ENCODE peak calls at places on chromosomes 3 and 15, in four cellular contexts. S is body of pancreas, Q is heart right ventricle, O is A549. M is an unnamed sample.
A peak's percentile ranks its signal among the peaks of the same experiment; 100 is the strongest.

GRCh38 chr3:133838916-133839800 is 33.5 kb downstream of the SRPRB start:
- DNase-seq in S (no peak), Q (no peak), O (no peak), M (no peak)

GRCh38 chr3:106428565-106428994 is 559.8 kb upstream of the CBLB start:
- DNase-seq in S (peak; percentile 35), Q (no peak), O (peak; percentile 18), M (peak; percentile 96)

GRCh38 chr3:168884353-168884903 is 779.1 kb downstream of the MECOM start:
- DNase-seq in S (peak; percentile 70), Q (no peak), O (no peak), M (peak; percentile 66)

GRCh38 chr15:95812491-95812890 is 518.0 kb upstream of the NR2F2 start:
- DNase-seq in S (no peak), Q (no peak), O (no peak), M (no peak)

GRCh38 chr3:179063945-179064560 is 7.6 kb downstream of the ZMAT3 start:
- DNase-seq in S (no peak), Q (no peak), O (peak; percentile 10), M (no peak)

GRCh38 chr3:155252021-155252420 is 41.5 kb downstream of the STRIT1 start:
- DNase-seq in S (no peak), Q (no peak), O (no peak), M (no peak)

GRCh38 chr3:23748398-23749110 is 57.2 kb upstream of the UBE2E1 start:
- DNase-seq in S (peak; percentile 46), Q (no peak), O (no peak), M (no peak)

GRCh38 chr3:169238562-169238961 is 424.9 kb downstream of the MECOM start:
- DNase-seq in S (no peak), Q (no peak), O (no peak), M (no peak)

GRCh38 chr3:172292422-172292821 is 155.8 kb downstream of the GHSR start:
- DNase-seq in S (no peak), Q (no peak), O (no peak), M (no peak)

GRCh38 chr3:112454098-112454884 is 45.0 kb downstream of the BTLA start:
- DNase-seq in S (no peak), Q (no peak), O (no peak), M (no peak)

GRCh38 chr15:42073418-42073817 is 20.9 kb downstream of the PLA2G4D start:
- DNase-seq in S (no peak), Q (no peak), O (no peak), M (no peak)

GRCh38 chr15:37199546-37199945 is 99.2 kb upstream of the MEIS2 start:
- DNase-seq in S (no peak), Q (no peak), O (no peak), M (no peak)

GRCh38 chr3:157073810-157074209 is 86.1 kb downstream of the CCNL1 start:
- DNase-seq in S (no peak), Q (no peak), O (no peak), M (peak; percentile 32)

GRCh38 chr15:64521726-64522164 is 61.4 kb downstream of the ZNF609 start:
- DNase-seq in S (peak; percentile 85), Q (peak; percentile 27), O (peak; percentile 30), M (peak; percentile 85)

GRCh38 chr3:47634996-47635395 is 56.3 kb upstream of the CSPG5 start:
- DNase-seq in S (no peak), Q (no peak), O (no peak), M (no peak)

GRCh38 chr3:129025691-129026435 is 24.8 kb downstream of the EFCC1 start:
- DNase-seq in S (no peak), Q (peak; percentile 70), O (no peak), M (no peak)

GRCh38 chr3:61416618-61417017 is 144.8 kb upstream of the PTPRG start:
- DNase-seq in S (no peak), Q (no peak), O (no peak), M (no peak)
- H3K4me1 ChIP-seq in S (no peaks in the 10 kb centered on the region), Q (no peaks in the 10 kb centered on the region), O (no peaks in the 10 kb centered on the region), M (no peaks in the 10 kb centered on the region)

DNA sequence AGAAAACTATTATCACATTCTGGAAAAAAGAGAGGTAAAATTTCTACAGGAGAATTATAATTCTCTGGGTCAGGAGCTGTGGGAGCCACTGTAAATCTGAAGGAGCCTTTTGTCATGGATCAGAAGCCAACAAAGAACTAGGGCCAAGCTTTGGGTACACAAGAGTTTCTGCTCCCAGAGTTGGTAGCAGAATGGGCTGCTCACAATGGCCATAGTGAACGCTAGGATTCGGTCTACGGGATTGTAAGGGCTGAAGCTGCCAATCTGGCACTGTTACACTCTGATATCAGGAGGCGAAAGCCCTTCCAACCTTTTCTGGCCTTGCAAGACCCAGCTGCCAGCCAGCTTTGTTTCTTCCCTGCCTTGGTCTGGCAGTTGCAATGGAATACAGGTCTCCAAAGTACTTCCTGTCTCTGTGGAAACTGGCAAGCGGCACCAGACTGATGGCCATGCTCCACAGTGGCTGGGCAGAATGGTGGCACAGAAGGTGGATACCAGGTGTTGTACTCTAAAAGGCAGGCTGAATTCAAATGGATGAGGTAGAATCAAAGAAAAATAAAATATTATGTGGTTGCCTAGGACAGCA is 831.7 kb downstream of the CADM2 start:
- DNase-seq in S (peak; percentile 87), Q (no peak), O (no peak), M (no peak)
- TF ChIP-seq CTCF in S (no peak), Q (no peak), O (no peak), M (no peak)

GRCh38 chr3:41207355-41207754 is 8.1 kb downstream of the CTNNB1 start:
- DNase-seq in S (no peak), Q (no peak), O (no peak), M (no peak)
- H3K4me1 ChIP-seq in S (peaks cover 69% of the 10 kb centered on the region), Q (peaks cover 85% of the 10 kb centered on the region), O (peaks cover 46% of the 10 kb centered on the region), M (peaks cover 18% of the 10 kb centered on the region)

GRCh38 chr3:71512000-71512399 is 71.5 kb downstream of the FOXP1 start:
- DNase-seq in S (no peak), Q (no peak), O (no peak), M (no peak)
- TF ChIP-seq CTCF in S (no peak), Q (peak; percentile 34), O (peak; percentile 15), M (peak; percentile 39)

DNA sequence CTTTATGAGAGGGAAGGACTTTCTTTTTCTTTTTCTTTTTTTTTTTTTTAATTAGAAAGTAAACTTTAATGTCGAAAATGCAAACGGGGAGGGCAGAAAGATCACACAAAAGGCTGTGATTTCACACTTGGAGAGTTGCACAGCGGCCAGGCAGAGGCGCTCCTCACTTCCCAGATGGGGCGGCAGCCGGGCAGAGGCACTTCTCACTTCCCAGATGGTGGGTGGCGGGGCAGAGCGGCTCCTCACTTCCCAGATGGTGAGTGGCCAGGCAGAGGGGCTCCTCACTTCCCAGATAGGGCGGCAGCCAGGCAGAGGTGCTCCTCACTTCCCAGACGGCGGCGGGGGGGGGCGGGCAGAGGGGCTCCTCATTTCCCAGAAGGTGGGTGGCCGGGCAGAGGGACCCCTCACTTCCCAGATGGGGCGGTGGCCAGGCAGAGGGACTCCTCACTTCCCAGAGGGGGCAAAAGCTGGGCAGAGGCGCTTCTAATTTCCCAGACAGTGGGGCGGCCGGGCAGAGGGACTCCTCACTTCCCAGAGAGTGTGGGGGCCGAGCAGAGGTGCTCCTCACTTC is 88.6 kb downstream of the ATP2B2 start:
- DNase-seq in S (no peak), Q (no peak), O (no peak), M (no peak)
- H3K4me1 ChIP-seq in S (no peaks in the 10 kb centered on the region), Q (no peaks in the 10 kb centered on the region), O (no peaks in the 10 kb centered on the region), M (no peaks in the 10 kb centered on the region)